ENCODE peak calls at places on chromosomes 11 and 22, in six cellular contexts. E is HCT116, J is H1, I is GM12878, M is K562, C is HepG2. A is an unnamed sample.

GRCh38 chr11:17931595-17931994 is 81.3 kb downstream of the SERGEF start:
- DNase-seq in E (no peak), J (no peak), I (no peak), M (no peak), C (no peak), A (peak)

GRCh38 chr11:87493516-87493915 is 455.8 kb downstream of the TMEM135 start:
- DNase-seq in E (no peak), J (peak), I (no peak), M (no peak), C (no peak), A (peak)

GRCh38 chr11:118287006-118287405 is 17.5 kb upstream of the CD3E start:
- DNase-seq in E (no peak), J (no peak), I (no peak), M (no peak), C (no peak), A (no peak)

GRCh38 chr11:34185926-34186841 is 80.8 kb downstream of the NAT10 start:
- DNase-seq in E (no peak), J (no peak), I (no peak), M (no peak), C (no peak), A (peak)

GRCh38 chr11:832529-833113 is at the start of gene CD151:
- DNase-seq in E (no peak), J (no peak), I (no peak), M (peak), C (no peak), A (no peak)

GRCh38 chr11:44727114-44727372 is 281 bp downstream of the TSPAN18 start:
- DNase-seq in E (no peak), J (no peak), I (no peak), M (no peak), C (no peak), A (no peak)

GRCh38 chr11:133842730-133843129 is 2.6 kb downstream of the SPATA19 start:
- DNase-seq in E (no peak), J (no peak), I (no peak), M (no peak), C (no peak), A (no peak)

GRCh38 chr11:117528061-117528780 is 200.6 kb downstream of the CEP164 start:
- DNase-seq in E (no peak), J (no peak), I (no peak), M (no peak), C (no peak), A (no peak)

GRCh38 chr22:32958021-32958420 is 100.2 kb downstream of the SYN3 start:
- DNase-seq in E (no peak), J (no peak), I (no peak), M (no peak), C (no peak), A (no peak)

GRCh38 chr11:120182357-120182756 is 28.5 kb upstream of the OAF start:
- DNase-seq in E (no peak), J (no peak), I (no peak), M (no peak), C (no peak), A (no peak)

DNA sequence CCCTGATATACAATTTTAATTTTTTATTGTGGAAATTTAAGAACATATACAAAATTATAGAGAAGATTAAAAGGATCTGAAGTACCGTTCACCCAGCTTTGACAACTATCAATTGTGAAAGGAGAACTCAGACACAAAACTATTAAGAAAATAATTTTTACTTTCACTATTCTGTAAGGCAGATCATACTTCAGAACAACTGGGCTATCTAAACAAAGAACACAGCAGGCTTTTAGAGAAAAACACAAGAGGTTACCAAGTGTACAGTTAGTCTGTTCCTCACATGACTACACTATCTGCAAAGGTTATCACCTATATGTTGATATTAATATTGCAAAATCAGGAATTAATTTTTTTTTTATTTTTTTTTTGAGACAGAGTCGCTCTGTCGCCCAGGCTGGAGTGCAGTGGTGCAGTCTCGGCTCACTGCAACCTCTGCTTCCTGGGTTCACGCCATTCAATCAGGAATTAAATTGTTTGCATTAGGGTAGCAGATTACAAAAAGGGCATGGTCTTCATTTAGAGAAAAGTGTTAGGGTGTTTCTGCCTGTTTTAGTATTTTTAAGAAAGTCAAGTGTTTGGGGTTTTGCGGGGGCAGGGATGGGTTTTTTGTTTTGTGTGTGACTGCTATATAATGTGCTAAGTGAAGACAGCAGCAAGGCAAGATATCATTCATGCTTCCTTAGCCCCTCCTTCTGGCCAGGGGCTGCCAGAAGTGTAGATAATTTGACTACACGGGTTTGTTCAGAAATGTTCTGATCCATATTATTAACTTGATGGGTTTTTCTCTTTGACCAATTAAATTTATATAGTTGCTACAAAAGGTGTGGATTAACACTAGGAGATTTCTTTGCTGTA is 27.6 kb upstream of the SIK2 start:
- DNase-seq in E (no peak), J (no peak), I (no peak), M (peak), C (no peak), A (no peak)
- TF ChIP-seq YY1 in E (no peak), J (no peak), I (no peak), M (no peak), C (no peak), A (no peak)

GRCh38 chr11:64687641-64688533 is 35.1 kb downstream of the NRXN2 start:
- DNase-seq in E (no peak), J (no peak), I (no peak), M (no peak), C (no peak), A (no peak)
- TF ChIP-seq ZNF274 in E (no peak), J (no peak), I (no peak), M (no peak), C (no peak), A (no peak)

GRCh38 chr11:126212089-126212660 is 593 bp downstream of the FAM118B start:
- DNase-seq in E (no peak), J (no peak), I (no peak), M (peak), C (no peak), A (no peak)
- TF ChIP-seq YY1 in E (no peak), J (no peak), I (no peak), M (no peak), C (no peak), A (no peak)

GRCh38 chr11:6414874-6415328 is 4.0 kb downstream of the APBB1 start:
- DNase-seq in E (no peak), J (no peak), I (no peak), M (no peak), C (no peak), A (no peak)

GRCh38 chr11:6411594-6412031 is 7.3 kb downstream of the APBB1 start:
- DNase-seq in E (no peak), J (no peak), I (no peak), M (no peak), C (no peak), A (no peak)

GRCh38 chr11:6418199-6418957 is 516 bp downstream of the APBB1 start:
- DNase-seq in E (no peak), J (no peak), I (no peak), M (no peak), C (no peak), A (no peak)

GRCh38 chr11:6410695-6411430 is 8.0 kb downstream of the APBB1 start:
- DNase-seq in E (no peak), J (no peak), I (no peak), M (no peak), C (no peak), A (no peak)

DNA sequence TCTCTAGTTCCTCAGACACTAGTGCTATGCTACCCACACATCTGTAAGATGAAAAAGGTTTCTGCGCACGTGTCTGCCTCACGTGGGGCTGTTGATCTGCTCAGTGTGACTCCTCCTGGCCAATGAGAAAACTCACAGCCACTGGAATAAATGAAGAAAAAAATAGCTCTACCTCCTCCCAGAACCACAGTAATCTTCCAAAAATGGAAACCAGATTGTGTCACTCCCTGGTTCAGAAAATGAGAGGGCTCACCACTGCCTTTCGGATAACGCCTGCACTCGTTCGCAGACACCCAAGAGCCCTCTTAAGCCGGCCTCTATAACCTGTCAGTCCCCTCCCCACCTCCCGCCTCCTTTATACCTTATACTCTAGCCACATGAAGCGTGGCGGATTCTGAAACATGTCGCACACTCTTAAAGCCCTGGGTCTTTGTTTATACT is 5.1 kb downstream of the APBB1 start:
- DNase-seq in E (no peak), J (no peak), I (no peak), M (no peak), C (no peak), A (no peak)
- TF ChIP-seq ZNF274 in E (no peak), J (no peak), I (no peak), M (no peak), C (no peak), A (no peak)

DNA sequence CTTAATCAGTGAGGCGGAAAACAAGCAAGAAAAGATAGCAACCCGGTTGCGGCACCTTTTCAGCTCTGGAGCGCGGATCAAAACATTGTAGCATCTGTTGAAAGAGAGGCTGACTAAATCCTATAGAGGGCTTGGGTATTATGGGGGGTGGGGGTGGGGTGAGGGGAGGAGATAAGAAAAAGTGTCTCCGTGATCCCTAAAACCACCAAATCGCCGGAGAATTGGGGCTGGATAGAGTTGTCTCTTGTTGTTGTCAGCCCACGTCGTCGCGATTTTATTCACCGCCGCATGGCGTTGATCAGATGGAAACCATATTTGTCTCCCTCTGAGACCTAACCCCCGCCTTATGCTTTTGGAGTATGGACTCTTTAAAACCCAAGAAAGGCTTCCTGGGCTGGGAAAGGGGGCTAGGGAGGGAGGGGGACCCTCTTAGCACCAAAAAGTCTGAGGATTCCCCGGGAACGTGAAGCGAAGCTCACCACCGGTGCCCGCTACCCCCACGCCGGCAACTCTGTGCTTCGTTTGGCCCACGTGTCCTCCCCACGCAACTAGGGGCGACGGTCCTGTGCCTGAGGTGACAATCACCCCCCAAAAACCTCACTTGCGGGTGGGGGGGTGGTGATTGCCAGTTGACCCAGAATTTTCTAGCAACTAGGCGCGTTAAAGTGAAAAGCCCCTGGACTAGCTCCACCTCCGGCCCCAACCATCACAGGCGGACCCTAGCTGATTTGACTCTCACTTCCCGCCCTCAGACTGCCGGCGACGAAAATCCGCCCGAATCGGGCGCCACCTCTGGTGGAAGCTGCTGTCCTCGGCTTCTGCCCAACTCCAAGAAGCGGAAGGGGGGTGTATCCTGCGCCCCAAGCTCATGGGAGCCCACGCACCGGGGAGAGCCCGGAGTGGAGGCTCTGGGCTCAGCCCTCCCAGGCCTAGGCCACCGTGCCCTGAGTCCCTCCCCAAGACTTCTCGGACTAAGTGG is 12.8 kb downstream of the PAX6 start:
- DNase-seq in E (no peak), J (no peak), I (no peak), M (no peak), C (no peak), A (no peak)
- TF ChIP-seq YY1 in E (no peak), J (peak), I (no peak), M (no peak), C (no peak), A (no peak)

DNA sequence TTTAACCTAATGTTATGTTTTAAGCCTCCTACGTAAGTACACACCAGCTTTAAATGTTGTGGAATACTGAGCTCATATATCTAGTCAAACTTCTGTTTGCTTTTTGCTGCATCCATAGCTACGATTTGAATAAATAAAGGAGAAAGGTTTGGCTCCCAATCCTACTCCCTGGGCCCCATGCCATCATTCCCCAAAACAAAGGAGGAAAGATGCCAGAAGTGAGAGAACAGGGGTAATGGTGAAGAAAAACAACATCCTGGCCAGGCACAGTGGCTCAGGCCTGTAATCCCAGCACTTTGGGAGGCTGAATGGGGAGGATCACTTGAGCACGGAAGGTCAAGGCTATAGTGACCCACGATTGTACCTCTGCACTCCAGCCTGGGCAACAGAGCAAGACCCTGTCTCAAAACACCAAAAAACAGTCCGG is 26.5 kb downstream of the SCGB1A1 start:
- DNase-seq in E (no peak), J (no peak), I (no peak), M (no peak), C (no peak), A (no peak)
- TF ChIP-seq ZNF274 in E (no peak), J (no peak), I (no peak), M (no peak), C (no peak), A (no peak)

GRCh38 chr11:128467610-128468041 is 119.7 kb downstream of the ETS1 start:
- DNase-seq in E (peak), J (peak), I (no peak), M (no peak), C (peak), A (no peak)
- TF ChIP-seq YY1 in E (no peak), J (no peak), I (no peak), M (no peak), C (no peak), A (no peak)

GRCh38 chr11:92322225-92322624 is 97.6 kb downstream of the FAT3 start:
- DNase-seq in E (no peak), J (no peak), I (no peak), M (no peak), C (no peak), A (no peak)
- TF ChIP-seq ZNF274 in E (no peak), J (no peak), I (no peak), M (no peak), C (no peak), A (no peak)